ENCODE peak calls at places on chromosomes 5 and 9, in ten cellular contexts. Q, D, U, Y, P, N, X, T, J and O are unnamed samples.
A peak's percentile ranks its signal among the peaks of the same experiment; 100 is the strongest.

GRCh38 chr5:78320461-78320860 is 26.0 kb upstream of the AP3B1 start:
- DNase-seq in Q (no peak), D (peak; percentile 17), U (peak; percentile 65), Y (no peak), P (no peak), N (no peak), X (no peak), T (no peak), J (peak; percentile 59), O (peak; percentile 27)

GRCh38 chr9:536597-537511 is 304.6 kb upstream of the DMRT1 start:
- DNase-seq in Q (no peak), D (no peak), U (no peak), Y (no peak), P (no peak), N (no peak), X (no peak), T (no peak), J (no peak), O (no peak)

GRCh38 chr9:137550241-137550621 is at the start of gene PNPLA7:
- DNase-seq in Q (peak; percentile 91), D (peak; percentile 77), U (peak; percentile 83), Y (peak; percentile 47), P (peak; percentile 97), N (peak; percentile 89), X (no peak), T (peak; percentile 49), J (peak; percentile 59), O (peak; percentile 70)

GRCh38 chr9:77438653-77439052 is 209.5 kb downstream of the GNA14 start:
- DNase-seq in Q (no peak), D (no peak), U (peak; percentile 46), Y (no peak), P (no peak), N (no peak), X (no peak), T (no peak), J (no peak), O (no peak)

GRCh38 chr5:141875795-141876627 is 2.2 kb downstream of the PCDH1 start:
- DNase-seq in Q (no peak), D (peak; percentile 75), U (peak; percentile 23), Y (no peak), P (peak; percentile 86), N (no peak), X (no peak), T (no peak), J (no peak), O (no peak)

GRCh38 chr5:109589239-109589638 is 100.5 kb upstream of the MAN2A1 start:
- DNase-seq in Q (no peak), D (no peak), U (no peak), Y (no peak), P (no peak), N (no peak), X (no peak), T (no peak), J (no peak), O (no peak)

GRCh38 chr5:43437062-43437660 is 25.0 kb upstream of the CCL28 start:
- DNase-seq in Q (no peak), D (no peak), U (no peak), Y (no peak), P (no peak), N (no peak), X (no peak), T (no peak), J (no peak), O (no peak)

GRCh38 chr9:137073992-137074399 is 3.3 kb upstream of the UAP1L1 start:
- DNase-seq in Q (no peak), D (no peak), U (no peak), Y (no peak), P (no peak), N (no peak), X (no peak), T (no peak), J (no peak), O (no peak)

GRCh38 chr5:74199436-74200210 is 440.9 kb downstream of the ENC1 start:
- DNase-seq in Q (no peak), D (no peak), U (no peak), Y (no peak), P (no peak), N (no peak), X (no peak), T (no peak), J (peak; percentile 69), O (peak; percentile 77)

GRCh38 chr9:81595887-81596558 is 93.3 kb downstream of the TLE1 start:
- DNase-seq in Q (no peak), D (no peak), U (no peak), Y (no peak), P (no peak), N (no peak), X (no peak), T (no peak), J (no peak), O (no peak)

GRCh38 chr5:5080790-5081189 is 59.3 kb upstream of the ADAMTS16 start:
- DNase-seq in Q (no peak), D (no peak), U (no peak), Y (no peak), P (no peak), N (no peak), X (no peak), T (no peak), J (no peak), O (no peak)

GRCh38 chr5:177301503-177302165 is 1.9 kb downstream of the RAB24 start:
- DNase-seq in Q (no peak), D (peak; percentile 86), U (no peak), Y (no peak), P (peak; percentile 92), N (no peak), X (no peak), T (no peak), J (peak; percentile 24), O (no peak)

GRCh38 chr5:74109344-74109743 is 483.3 kb downstream of the ARHGEF28 start:
- DNase-seq in Q (no peak), D (no peak), U (no peak), Y (no peak), P (no peak), N (no peak), X (no peak), T (no peak), J (no peak), O (no peak)

GRCh38 chr9:33081128-33081851 is 4.8 kb upstream of the SMU1 start:
- DNase-seq in Q (no peak), D (peak; percentile 36), U (peak; percentile 95), Y (peak; percentile 71), P (peak; percentile 93), N (no peak), X (peak; percentile 79), T (peak; percentile 80), J (peak; percentile 96), O (peak; percentile 78)

GRCh38 chr9:73805111-73805510 is 653.4 kb downstream of the ANXA1 start:
- DNase-seq in Q (no peak), D (no peak), U (peak; percentile 68), Y (no peak), P (no peak), N (no peak), X (no peak), T (no peak), J (peak; percentile 87), O (no peak)

GRCh38 chr5:2750026-2750757 is 1.3 kb downstream of the IRX2 start:
- DNase-seq in Q (no peak), D (no peak), U (no peak), Y (peak; percentile 21), P (no peak), N (no peak), X (no peak), T (no peak), J (peak; percentile 4), O (no peak)

DNA sequence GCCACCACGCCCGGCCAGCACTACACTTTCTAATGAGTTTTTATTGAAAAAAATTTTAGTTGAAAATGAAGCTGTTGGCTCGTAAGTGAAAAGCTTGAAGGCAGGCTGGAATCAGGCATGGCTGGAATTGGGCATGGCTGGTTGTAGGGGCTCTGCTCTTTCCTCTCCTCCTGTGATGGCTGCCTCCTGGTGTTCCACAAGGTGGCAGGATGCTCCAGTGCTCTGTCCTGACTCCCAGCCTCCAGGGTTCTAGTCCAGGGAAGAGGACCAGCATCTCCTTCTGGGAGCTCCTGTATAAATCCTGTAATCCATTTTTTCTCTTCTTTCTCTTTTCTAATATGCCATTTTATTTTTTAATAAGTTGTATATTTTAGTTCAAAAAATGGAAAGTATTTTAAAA is 57.2 kb upstream of the DHFR start:
- DNase-seq in Q (no peak), D (peak; percentile 51), U (peak; percentile 49), Y (peak; percentile 39), P (no peak), N (no peak), X (no peak), T (peak; percentile 11), J (peak; percentile 21), O (peak; percentile 12)
- TF ChIP-seq CTCF in Q (peak; percentile 15), D (peak; percentile 41), U (peak; percentile 62), Y (no peak), P (no peak), N (peak; percentile 21), X (peak; percentile 41), T (peak; percentile 77), J (peak; percentile 52), O (peak; percentile 73)

GRCh38 chr5:178576591-178577351 is 13.4 kb downstream of the COL23A1 start:
- DNase-seq in Q (no peak), D (no peak), U (no peak), Y (peak; percentile 40), P (peak; percentile 77), N (no peak), X (no peak), T (no peak), J (no peak), O (no peak)
- TF ChIP-seq CTCF in Q (no peak), D (no peak), U (no peak), Y (no peak), P (no peak), N (no peak), X (no peak), T (no peak), J (no peak), O (no peak)

DNA sequence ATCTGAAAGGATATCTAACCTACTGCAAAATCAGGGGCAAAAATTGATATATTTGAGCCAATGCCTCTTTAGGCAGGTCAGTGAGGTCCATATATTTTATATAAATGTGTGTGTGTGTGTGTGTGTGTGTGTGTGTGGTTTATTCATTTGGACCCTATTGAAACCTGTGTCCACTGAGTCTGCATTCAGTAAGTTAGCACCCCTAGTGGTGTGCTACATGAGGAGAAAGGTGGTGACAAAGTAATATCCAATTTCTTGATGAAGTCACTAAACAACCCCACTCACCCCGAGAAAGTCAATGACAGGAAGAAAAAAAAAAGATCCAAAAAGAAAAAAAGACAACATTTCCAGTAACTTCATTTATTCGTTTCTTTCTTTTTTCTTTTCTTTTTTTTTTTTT is 4.1 kb downstream of the FBXW11 start:
- DNase-seq in Q (no peak), D (peak; percentile 34), U (peak; percentile 34), Y (no peak), P (no peak), N (no peak), X (no peak), T (no peak), J (peak; percentile 25), O (peak; percentile 22)
- TF ChIP-seq CTCF in Q (peak; percentile 17), D (peak; percentile 22), U (peak; percentile 60), Y (peak; percentile 31), P (no peak), N (no peak), X (peak; percentile 40), T (peak; percentile 67), J (peak; percentile 63), O (peak; percentile 63)

DNA sequence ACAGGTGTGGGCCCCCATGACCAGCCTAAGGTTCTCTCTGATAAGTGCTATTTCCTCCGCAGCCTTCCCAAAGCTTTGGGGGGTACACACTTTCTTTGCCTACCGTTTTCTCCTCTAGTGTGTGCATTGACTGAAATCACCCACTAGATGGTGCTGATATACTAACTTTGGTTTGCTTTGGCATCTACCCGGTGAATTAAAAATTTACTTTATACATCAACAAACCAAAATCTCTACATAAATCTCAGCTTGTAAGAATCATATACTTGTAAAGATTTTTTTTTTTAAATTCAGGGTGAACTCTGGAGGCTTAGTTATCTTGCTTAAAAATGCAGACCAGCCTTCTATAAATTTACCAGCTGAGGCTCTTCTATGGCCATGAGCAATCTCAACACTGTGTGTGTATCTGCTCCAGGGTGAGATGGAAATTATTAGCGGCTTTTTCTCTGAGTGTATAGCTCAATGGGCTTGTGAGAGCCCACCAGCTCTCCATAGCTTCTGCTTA is 475.7 kb upstream of the TNC start:
- DNase-seq in Q (no peak), D (peak; percentile 27), U (peak; percentile 78), Y (peak; percentile 26), P (no peak), N (no peak), X (peak; percentile 51), T (peak; percentile 70), J (peak; percentile 83), O (peak; percentile 50)
- TF ChIP-seq CTCF in Q (peak; percentile 59), D (peak; percentile 41), U (peak; percentile 77), Y (peak; percentile 77), P (no peak), N (peak; percentile 73), X (peak; percentile 66), T (peak; percentile 71), J (peak; percentile 76), O (peak; percentile 95)